ENCODE peak calls at places on chromosomes 12 and 14, in four cellular contexts. Q, D, R and J are unnamed samples.

GRCh38 chr14:25102788-25103187 is 52.8 kb upstream of the STXBP6 start:
- ATAC-seq in R (no peak), Q (peak), D (no peak), J (no peak)

GRCh38 chr12:79174656-79175055 is 310.1 kb downstream of the SYT1 start:
- ATAC-seq in D (no peak), Q (no peak), R (no peak), J (no peak)

GRCh38 chr12:24045816-24046257 is 96.4 kb upstream of the SOX5 start:
- ATAC-seq in Q (peak), R (peak), D (no peak), J (peak)

GRCh38 chr12:91182664-91183455 is at the start of gene DCN:
- ATAC-seq in Q (no peak), R (no peak), D (no peak), J (no peak)

GRCh38 chr14:29459967-29460366 is 467.7 kb downstream of the PRKD1 start:
- ATAC-seq in R (no peak), Q (no peak), D (no peak), J (no peak)

GRCh38 chr12:11482955-11483354 is 87.6 kb upstream of the PRB2 start:
- ATAC-seq in D (no peak), Q (no peak), R (no peak), J (no peak)

GRCh38 chr14:35146711-35147149 is 24.4 kb downstream of the PRORP start:
- ATAC-seq in Q (no peak), R (no peak), D (no peak), J (no peak)

GRCh38 chr14:54206477-54206876 is 190.3 kb upstream of the CDKN3 start:
- ATAC-seq in R (no peak), D (no peak), Q (no peak), J (no peak)

GRCh38 chr12:82593901-82594396 is 92.8 kb upstream of the TMTC2 start:
- ATAC-seq in D (no peak), R (no peak), Q (peak), J (no peak)

GRCh38 chr12:116156614-116157013 is 120.9 kb downstream of the MED13L start:
- ATAC-seq in Q (no peak), R (no peak), D (no peak), J (no peak)

GRCh38 chr12:125175576-125175975 is 110.3 kb downstream of the AACS start:
- ATAC-seq in D (no peak), R (no peak), Q (no peak), J (no peak)